ENCODE peak calls at places on chromosome 14, in four cellular contexts. L is posterior cingulate gyrus; A is activated CD8-positive, alpha-beta T cell treated with anti-CD3 and anti-CD28 coated beads for 36 hours; O is amniotic stem cell. V is an unnamed sample.

GRCh38 chr14:103483600-103483999 is 39.0 kb downstream of the CKB start:
- DNase-seq in O (peak), A (no peak), L (no peak), V (no peak)

GRCh38 chr14:27370775-27371174 is 772.9 kb upstream of the NOVA1 start:
- DNase-seq in O (no peak), L (no peak), A (no peak), V (no peak)

GRCh38 chr14:84409435-84409834 is 1120.5 kb upstream of the FLRT2 start:
- DNase-seq in L (no peak), A (no peak), O (no peak), V (no peak)

GRCh38 chr14:67426983-67427601 is 15.1 kb upstream of the PLEK2 start:
- DNase-seq in A (peak), L (peak), O (peak), V (peak)

GRCh38 chr14:64879635-64880381 is at the start of gene SPTB:
- DNase-seq in L (peak), O (no peak), A (peak), V (no peak)

GRCh38 chr14:50222061-50222613 is 9.2 kb downstream of the SOS2 start:
- DNase-seq in L (no peak), A (no peak), O (no peak), V (no peak)

GRCh38 chr14:75562048-75562447 is 16.4 kb upstream of the FLVCR2 start:
- DNase-seq in O (no peak), L (no peak), A (peak), V (no peak)

GRCh38 chr14:21024668-21025373 is at the start of gene NDRG2:
- DNase-seq in A (peak), L (peak), O (no peak), V (no peak)

GRCh38 chr14:61489002-61489401 is 167.6 kb downstream of the PRKCH start:
- DNase-seq in L (no peak), O (no peak), A (no peak), V (no peak)

GRCh38 chr14:55221968-55222367 is 30.6 kb upstream of the DLGAP5 start:
- DNase-seq in L (no peak), O (no peak), A (no peak), V (no peak)

GRCh38 chr14:106506901-106507305 is 980.5 kb downstream of the TMEM121 start:
- DNase-seq in A (peak), O (no peak), L (no peak), V (no peak)

GRCh38 chr14:101514136-101514535 is 47.2 kb upstream of the DIO3 start:
- DNase-seq in A (no peak), L (no peak), O (no peak), V (no peak)

GRCh38 chr14:101480747-101481530 is 80.4 kb upstream of the DIO3 start:
- DNase-seq in A (no peak), L (peak), O (no peak), V (peak)

GRCh38 chr14:75229923-75230792 is 48.5 kb upstream of the FOS start:
- DNase-seq in O (no peak), A (peak), L (no peak), V (no peak)

GRCh38 chr14:58922211-58922940 is 266.1 kb upstream of the DAAM1 start:
- DNase-seq in O (no peak), A (no peak), L (no peak), V (no peak)

GRCh38 chr14:68888025-68888850 is 90.9 kb downstream of the ACTN1 start:
- DNase-seq in L (no peak), O (no peak), A (no peak), V (no peak)

GRCh38 chr14:74394549-74394948 is 31.5 kb downstream of the SYNDIG1L start:
- DNase-seq in A (no peak), O (no peak), L (peak), V (no peak)

GRCh38 chr14:68941820-68942219 is 37.3 kb downstream of the ACTN1 start:
- DNase-seq in L (no peak), A (no peak), O (peak), V (peak)

GRCh38 chr14:76274324-76274723 is 101.6 kb upstream of the ESRRB start:
- DNase-seq in L (no peak), A (no peak), O (no peak), V (no peak)

GRCh38 chr14:33945329-33945728 is 5.5 kb downstream of the EGLN3 start:
- DNase-seq in O (no peak), L (no peak), A (no peak), V (no peak)

GRCh38 chr14:99514552-99515300 is 33.5 kb downstream of the CCNK start:
- DNase-seq in A (no peak), L (peak), O (no peak), V (no peak)

GRCh38 chr14:52052289-52052943 is 16.4 kb downstream of the NID2 start:
- DNase-seq in L (no peak), A (no peak), O (no peak), V (no peak)

GRCh38 chr14:69326611-69327010 is 66.7 kb downstream of the GALNT16 start:
- DNase-seq in L (peak), A (no peak), O (no peak), V (no peak)

GRCh38 chr14:101972126-101972785 is 7.9 kb downstream of the DYNC1H1 start:
- DNase-seq in L (peak), A (no peak), O (peak), V (peak)

GRCh38 chr14:104865631-104866441 is 768 bp downstream of the CEP170B start:
- DNase-seq in L (peak), O (peak), A (peak), V (peak)

V was measured in T1000.